ENCODE peak calls at places on chromosomes 4 and X, in five cellular contexts. One of them, this sample, is unnamed.

GRCh38 chrX:8341814-8342590 is 122.6 kb upstream of the VCX3B start:
- DNase-seq in pancreas: no peak
- DNase-seq in gastrocnemius medialis: no peak
- DNase-seq in BE2C: no peak
- DNase-seq in dorsolateral prefrontal cortex: no peak
- DNase-seq in this sample: peak

GRCh38 chrX:49930046-49930445 is 7.7 kb downstream of the CLCN5 start:
- DNase-seq in pancreas: no peak
- DNase-seq in gastrocnemius medialis: no peak
- DNase-seq in dorsolateral prefrontal cortex: no peak
- DNase-seq in BE2C: no peak
- DNase-seq in this sample: no peak

GRCh38 chr4:55356991-55357461 is 11.0 kb downstream of the SRD5A3 start:
- DNase-seq in gastrocnemius medialis: no peak
- DNase-seq in dorsolateral prefrontal cortex: no peak
- DNase-seq in pancreas: no peak
- DNase-seq in BE2C: no peak
- DNase-seq in this sample: no peak

GRCh38 chr4:66893807-66894206 is 651.5 kb downstream of the CENPC start:
- DNase-seq in gastrocnemius medialis: no peak
- DNase-seq in dorsolateral prefrontal cortex: no peak
- DNase-seq in pancreas: no peak
- DNase-seq in BE2C: no peak
- DNase-seq in this sample: no peak

GRCh38 chr4:7068279-7068842 is 497 bp upstream of the GRPEL1 start:
- DNase-seq in BE2C: no peak
- DNase-seq in dorsolateral prefrontal cortex: no peak
- DNase-seq in pancreas: no peak
- DNase-seq in gastrocnemius medialis: no peak
- DNase-seq in this sample: no peak

GRCh38 chr4:40626183-40626990 is 3.3 kb downstream of the RBM47 start:
- DNase-seq in BE2C: no peak
- DNase-seq in dorsolateral prefrontal cortex: no peak
- DNase-seq in pancreas: no peak
- DNase-seq in gastrocnemius medialis: no peak
- DNase-seq in this sample: no peak

GRCh38 chr4:22942920-22943559 is 250.3 kb downstream of the GBA3 start:
- DNase-seq in BE2C: no peak
- DNase-seq in pancreas: no peak
- DNase-seq in dorsolateral prefrontal cortex: no peak
- DNase-seq in gastrocnemius medialis: no peak
- DNase-seq in this sample: no peak

GRCh38 chrX:31227250-31227649 is 155.4 kb upstream of the FTHL17 start:
- DNase-seq in pancreas: no peak
- DNase-seq in gastrocnemius medialis: no peak
- DNase-seq in dorsolateral prefrontal cortex: no peak
- DNase-seq in BE2C: no peak
- DNase-seq in this sample: no peak

GRCh38 chrX:30643313-30643821 is 9.9 kb upstream of the GK start:
- DNase-seq in pancreas: no peak
- DNase-seq in dorsolateral prefrontal cortex: no peak
- DNase-seq in BE2C: no peak
- DNase-seq in gastrocnemius medialis: no peak
- DNase-seq in this sample: no peak

GRCh38 chrX:18721683-18722499 is 14.4 kb downstream of the PPEF1 start:
- DNase-seq in gastrocnemius medialis: peak
- DNase-seq in BE2C: no peak
- DNase-seq in dorsolateral prefrontal cortex: no peak
- DNase-seq in pancreas: no peak
- DNase-seq in this sample: no peak

GRCh38 chr4:140736669-140737343 is 19.4 kb downstream of the TBC1D9 start:
- DNase-seq in dorsolateral prefrontal cortex: no peak
- DNase-seq in BE2C: peak
- DNase-seq in pancreas: no peak
- DNase-seq in gastrocnemius medialis: no peak
- DNase-seq in this sample: no peak

GRCh38 chr4:181860157-181860556 is 383.0 kb upstream of the TENM3 start:
- DNase-seq in pancreas: no peak
- DNase-seq in dorsolateral prefrontal cortex: no peak
- DNase-seq in gastrocnemius medialis: no peak
- DNase-seq in BE2C: no peak
- DNase-seq in this sample: no peak

GRCh38 chr4:64230709-64231310 is 178.4 kb downstream of the TECRL start:
- DNase-seq in gastrocnemius medialis: no peak
- DNase-seq in BE2C: no peak
- DNase-seq in pancreas: no peak
- DNase-seq in dorsolateral prefrontal cortex: no peak
- DNase-seq in this sample: no peak

GRCh38 chr4:1666391-1666790 is 17.7 kb downstream of the FAM53A start:
- DNase-seq in dorsolateral prefrontal cortex: no peak
- DNase-seq in pancreas: no peak
- DNase-seq in gastrocnemius medialis: no peak
- DNase-seq in BE2C: no peak
- DNase-seq in this sample: no peak

GRCh38 chr4:10079951-10080873 is 36.4 kb downstream of the WDR1 start:
- DNase-seq in dorsolateral prefrontal cortex: peak
- DNase-seq in BE2C: peak
- DNase-seq in pancreas: no peak
- DNase-seq in gastrocnemius medialis: peak
- DNase-seq in this sample: no peak

GRCh38 chr4:87179751-87180150 is 40.7 kb downstream of the KLHL8 start:
- DNase-seq in gastrocnemius medialis: no peak
- DNase-seq in dorsolateral prefrontal cortex: no peak
- DNase-seq in pancreas: no peak
- DNase-seq in BE2C: no peak
- DNase-seq in this sample: no peak

DNA sequence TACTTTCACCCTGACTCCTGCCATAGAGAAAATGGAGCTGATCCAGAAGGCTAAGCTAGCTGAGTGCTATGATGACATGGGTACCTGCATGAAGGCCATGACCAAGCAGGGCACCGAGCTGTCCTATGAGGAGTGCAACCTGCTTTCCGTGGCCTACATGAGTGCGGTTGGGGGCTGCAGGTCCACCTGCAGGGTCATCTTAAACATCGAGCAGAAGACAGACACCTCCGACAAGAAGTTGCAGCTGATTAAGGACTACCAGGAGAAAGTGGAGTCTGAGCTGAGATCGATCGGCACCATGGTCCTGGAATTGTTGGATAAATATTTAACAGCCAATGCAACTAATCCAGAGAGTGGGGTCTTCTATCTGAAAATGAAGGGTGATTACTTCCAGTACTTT is 438.0 kb downstream of the TMA16 start:
- DNase-seq in gastrocnemius medialis: no peak
- DNase-seq in BE2C: no peak
- DNase-seq in dorsolateral prefrontal cortex: no peak
- DNase-seq in pancreas: no peak
- DNase-seq in this sample: no peak
- H3K4me3 ChIP-seq in gastrocnemius medialis: no peak
- H3K4me3 ChIP-seq in BE2C: no peak
- H3K4me3 ChIP-seq in dorsolateral prefrontal cortex: no peak
- H3K4me3 ChIP-seq in pancreas: no peak
- H3K4me3 ChIP-seq in this sample: no peak

DNA sequence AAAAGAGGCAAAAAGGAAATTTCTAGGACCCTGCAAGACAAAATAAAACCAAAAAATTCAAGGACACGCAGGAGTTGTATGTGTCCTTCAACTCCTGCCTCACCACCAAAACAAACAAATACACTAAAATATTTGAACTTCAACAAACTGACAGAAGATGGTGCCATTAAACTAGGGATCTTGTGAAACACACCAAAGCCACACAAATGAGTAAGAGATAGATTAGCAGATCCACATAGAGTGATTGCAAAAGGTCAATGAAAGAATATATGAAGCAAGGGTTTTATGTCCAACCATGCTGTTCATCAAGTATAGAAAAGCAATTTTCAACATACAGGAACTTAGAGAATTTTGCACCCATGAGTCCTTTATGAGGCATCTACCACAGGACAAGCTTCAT is 40.1 kb upstream of the SCML1 start:
- DNase-seq in gastrocnemius medialis: no peak
- DNase-seq in pancreas: no peak
- DNase-seq in BE2C: no peak
- DNase-seq in dorsolateral prefrontal cortex: no peak
- DNase-seq in this sample: no peak
- TF ChIP-seq CTCF in gastrocnemius medialis: no peak
- TF ChIP-seq CTCF in pancreas: no peak
- TF ChIP-seq CTCF in BE2C: no peak
- TF ChIP-seq CTCF in dorsolateral prefrontal cortex: no peak
- TF ChIP-seq CTCF in this sample: no peak

GRCh38 chr4:147482281-147482680 is 1.4 kb downstream of the EDNRA start:
- DNase-seq in gastrocnemius medialis: no peak
- DNase-seq in pancreas: no peak
- DNase-seq in BE2C: no peak
- DNase-seq in dorsolateral prefrontal cortex: no peak
- DNase-seq in this sample: no peak
- H3K4me3 ChIP-seq in gastrocnemius medialis: peak
- H3K4me3 ChIP-seq in pancreas: no peak
- H3K4me3 ChIP-seq in BE2C: peak
- H3K4me3 ChIP-seq in dorsolateral prefrontal cortex: no peak
- H3K4me3 ChIP-seq in this sample: no peak

DNA sequence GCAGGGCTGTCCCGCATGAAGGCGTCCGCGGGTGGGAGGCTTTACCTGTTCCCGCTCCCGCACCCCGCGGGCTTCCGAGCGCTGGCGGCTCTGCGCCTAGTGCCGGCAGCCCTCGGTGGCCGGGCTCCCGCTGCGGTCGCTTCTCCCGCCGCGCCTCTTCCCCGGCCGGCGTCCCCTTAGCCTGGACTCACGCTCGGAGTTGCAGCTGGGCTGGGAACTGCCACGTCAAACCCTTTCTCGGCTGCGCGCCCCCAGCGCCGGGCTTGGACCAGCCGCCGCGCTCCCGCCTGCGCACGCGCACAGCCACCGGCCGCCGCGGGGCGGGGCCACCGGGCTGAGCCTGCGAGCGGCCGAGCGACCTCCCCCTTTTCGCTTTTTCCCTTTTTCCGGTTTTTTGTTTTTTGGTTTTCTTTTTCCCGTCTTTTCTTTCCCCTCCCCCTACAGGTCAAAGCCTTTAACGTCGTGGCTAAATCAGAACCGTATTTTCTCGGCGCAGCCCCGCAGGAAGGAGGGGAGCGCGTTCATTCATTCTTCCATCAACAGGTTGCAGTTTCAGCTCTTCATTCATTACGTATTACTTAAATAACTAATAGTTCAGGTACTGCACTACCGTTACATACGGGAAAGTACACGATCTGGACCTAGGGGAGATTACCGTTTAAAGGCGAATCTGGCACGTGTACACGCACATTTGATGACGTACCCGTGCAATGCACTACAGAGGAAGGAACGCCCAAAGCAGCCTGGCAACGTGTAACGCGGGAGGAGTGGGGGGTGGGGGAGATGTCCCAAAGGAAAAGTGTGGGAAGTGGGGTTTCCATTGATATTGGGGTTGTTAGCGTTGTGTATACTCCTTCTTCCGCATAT is at the start of gene SEC24D:
- DNase-seq in BE2C: peak
- DNase-seq in dorsolateral prefrontal cortex: peak
- DNase-seq in gastrocnemius medialis: peak
- DNase-seq in pancreas: peak
- DNase-seq in this sample: peak
- TF ChIP-seq CTCF in BE2C: no peak
- TF ChIP-seq CTCF in dorsolateral prefrontal cortex: peak
- TF ChIP-seq CTCF in gastrocnemius medialis: peak
- TF ChIP-seq CTCF in pancreas: no peak
- TF ChIP-seq CTCF in this sample: no peak

GRCh38 chr4:184477201-184477999 is 3.0 kb upstream of the IRF2 start:
- DNase-seq in BE2C: no peak
- DNase-seq in pancreas: no peak
- DNase-seq in gastrocnemius medialis: no peak
- DNase-seq in dorsolateral prefrontal cortex: peak
- DNase-seq in this sample: no peak
- H3K4me3 ChIP-seq in BE2C: no peak
- H3K4me3 ChIP-seq in pancreas: no peak
- H3K4me3 ChIP-seq in gastrocnemius medialis: no peak
- H3K4me3 ChIP-seq in dorsolateral prefrontal cortex: no peak
- H3K4me3 ChIP-seq in this sample: no peak

DNA sequence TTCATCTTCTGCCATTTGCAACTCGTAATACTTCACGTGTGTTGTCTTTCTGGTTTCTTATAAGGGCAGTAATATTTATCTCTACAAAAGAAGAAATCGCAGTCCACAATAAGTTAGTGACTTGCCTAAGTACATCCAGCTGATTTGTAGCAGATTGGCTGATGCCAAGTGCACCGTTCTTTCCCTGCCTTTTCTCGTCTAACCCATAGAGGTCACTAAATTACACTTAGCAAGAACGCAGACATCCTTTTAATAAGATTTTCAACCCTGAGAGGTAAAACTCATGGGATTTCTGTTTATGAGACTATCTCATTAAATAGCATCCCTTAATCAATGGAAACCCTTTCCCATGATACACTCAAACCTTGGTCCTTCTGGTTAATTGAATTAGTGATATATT is 408.6 kb upstream of the ACTRT1 start:
- DNase-seq in pancreas: no peak
- DNase-seq in dorsolateral prefrontal cortex: no peak
- DNase-seq in gastrocnemius medialis: no peak
- DNase-seq in BE2C: no peak
- DNase-seq in this sample: no peak
- TF ChIP-seq CTCF in pancreas: no peak
- TF ChIP-seq CTCF in dorsolateral prefrontal cortex: no peak
- TF ChIP-seq CTCF in gastrocnemius medialis: no peak
- TF ChIP-seq CTCF in BE2C: peak
- TF ChIP-seq CTCF in this sample: no peak

This sample was measured in lower leg skin.